ENCODE peak calls at places on chromosomes 3 and 15, in seven cellular contexts. One of them, this sample, is unnamed.

GRCh38 chr3:115615001-115615447 is 8.3 kb upstream of the GAP43 start:
- DNase-seq in PC-3: peak; percentile 53
- DNase-seq in lower lobe of right lung: no peak
- DNase-seq in GM23338: peak; percentile 88
- DNase-seq in psoas muscle: no peak
- DNase-seq in cardiac muscle cell: no peak
- DNase-seq in fibroblast of lung: peak; percentile 80
- DNase-seq in this sample: no peak

GRCh38 chr15:32723171-32723948 is 5.6 kb downstream of the GREM1 start:
- DNase-seq in fibroblast of lung: no peak
- DNase-seq in lower lobe of right lung: no peak
- DNase-seq in GM23338: no peak
- DNase-seq in cardiac muscle cell: no peak
- DNase-seq in PC-3: no peak
- DNase-seq in psoas muscle: no peak
- DNase-seq in this sample: no peak

GRCh38 chr3:150038830-150039229 is 68.1 kb upstream of the PFN2 start:
- DNase-seq in psoas muscle: no peak
- DNase-seq in PC-3: no peak
- DNase-seq in GM23338: peak; percentile 53
- DNase-seq in cardiac muscle cell: no peak
- DNase-seq in fibroblast of lung: no peak
- DNase-seq in lower lobe of right lung: no peak
- DNase-seq in this sample: no peak

GRCh38 chr15:43441316-43441715 is 51.6 kb downstream of the TP53BP1 start:
- DNase-seq in lower lobe of right lung: no peak
- DNase-seq in psoas muscle: no peak
- DNase-seq in fibroblast of lung: peak; percentile 42
- DNase-seq in GM23338: no peak
- DNase-seq in cardiac muscle cell: no peak
- DNase-seq in PC-3: peak; percentile 26
- DNase-seq in this sample: peak; percentile 32

GRCh38 chr3:58209933-58210332 is 839 bp downstream of the DNASE1L3 start:
- DNase-seq in GM23338: no peak
- DNase-seq in psoas muscle: no peak
- DNase-seq in PC-3: no peak
- DNase-seq in lower lobe of right lung: no peak
- DNase-seq in cardiac muscle cell: no peak
- DNase-seq in fibroblast of lung: no peak
- DNase-seq in this sample: no peak

GRCh38 chr3:139588450-139588849 is 48.9 kb upstream of the RBP1 start:
- DNase-seq in psoas muscle: no peak
- DNase-seq in PC-3: peak; percentile 31
- DNase-seq in cardiac muscle cell: peak; percentile 58
- DNase-seq in fibroblast of lung: no peak
- DNase-seq in lower lobe of right lung: no peak
- DNase-seq in GM23338: peak; percentile 86
- DNase-seq in this sample: no peak

GRCh38 chr3:55721716-55722484 is 234.8 kb upstream of the WNT5A start:
- DNase-seq in GM23338: peak; percentile 72
- DNase-seq in cardiac muscle cell: peak; percentile 57
- DNase-seq in fibroblast of lung: peak; percentile 27
- DNase-seq in psoas muscle: peak; percentile 56
- DNase-seq in PC-3: peak; percentile 56
- DNase-seq in lower lobe of right lung: no peak
- DNase-seq in this sample: no peak

GRCh38 chr3:17063591-17063990 is 178.8 kb downstream of the PLCL2 start:
- DNase-seq in GM23338: no peak
- DNase-seq in psoas muscle: no peak
- DNase-seq in fibroblast of lung: no peak
- DNase-seq in PC-3: no peak
- DNase-seq in cardiac muscle cell: no peak
- DNase-seq in lower lobe of right lung: no peak
- DNase-seq in this sample: no peak

GRCh38 chr15:25812073-25812472 is 51.1 kb downstream of the ATP10A start:
- DNase-seq in fibroblast of lung: no peak
- DNase-seq in psoas muscle: no peak
- DNase-seq in GM23338: no peak
- DNase-seq in PC-3: no peak
- DNase-seq in cardiac muscle cell: no peak
- DNase-seq in lower lobe of right lung: no peak
- DNase-seq in this sample: no peak

GRCh38 chr3:39982665-39983357 is 173.4 kb downstream of the MYRIP start:
- DNase-seq in fibroblast of lung: no peak
- DNase-seq in lower lobe of right lung: no peak
- DNase-seq in GM23338: no peak
- DNase-seq in psoas muscle: no peak
- DNase-seq in PC-3: peak; percentile 6
- DNase-seq in cardiac muscle cell: no peak
- DNase-seq in this sample: no peak

GRCh38 chr15:74768771-74769342 is 13.0 kb upstream of the CSK start:
- DNase-seq in GM23338: peak; percentile 81
- DNase-seq in psoas muscle: peak; percentile 78
- DNase-seq in PC-3: peak; percentile 64
- DNase-seq in cardiac muscle cell: peak; percentile 79
- DNase-seq in lower lobe of right lung: peak; percentile 75
- DNase-seq in fibroblast of lung: peak; percentile 29
- DNase-seq in this sample: peak; percentile 92

GRCh38 chr15:48862705-48863104 is 15.2 kb upstream of the EID1 start:
- DNase-seq in psoas muscle: no peak
- DNase-seq in fibroblast of lung: no peak
- DNase-seq in cardiac muscle cell: no peak
- DNase-seq in GM23338: peak; percentile 46
- DNase-seq in PC-3: no peak
- DNase-seq in lower lobe of right lung: no peak
- DNase-seq in this sample: no peak

GRCh38 chr3:126407412-126408044 is 12.8 kb downstream of the CFAP100 start:
- DNase-seq in lower lobe of right lung: no peak
- DNase-seq in fibroblast of lung: no peak
- DNase-seq in GM23338: no peak
- DNase-seq in PC-3: peak; percentile 4
- DNase-seq in cardiac muscle cell: no peak
- DNase-seq in psoas muscle: no peak
- DNase-seq in this sample: no peak

GRCh38 chr3:4588410-4588809 is 95.3 kb downstream of the ITPR1 start:
- DNase-seq in PC-3: peak; percentile 51
- DNase-seq in lower lobe of right lung: no peak
- DNase-seq in GM23338: no peak
- DNase-seq in psoas muscle: no peak
- DNase-seq in fibroblast of lung: peak; percentile 67
- DNase-seq in cardiac muscle cell: no peak
- DNase-seq in this sample: no peak

GRCh38 chr15:50257206-50257735 is 8.3 kb downstream of the HDC start:
- DNase-seq in psoas muscle: no peak
- DNase-seq in PC-3: no peak
- DNase-seq in cardiac muscle cell: no peak
- DNase-seq in lower lobe of right lung: no peak
- DNase-seq in GM23338: no peak
- DNase-seq in fibroblast of lung: no peak
- DNase-seq in this sample: no peak

GRCh38 chr3:112770026-112770626 is 76.5 kb downstream of the CD200R1L start:
- DNase-seq in cardiac muscle cell: no peak
- DNase-seq in PC-3: peak; percentile 69
- DNase-seq in GM23338: peak; percentile 74
- DNase-seq in fibroblast of lung: peak; percentile 89
- DNase-seq in lower lobe of right lung: no peak
- DNase-seq in psoas muscle: peak; percentile 64
- DNase-seq in this sample: peak; percentile 23

GRCh38 chr3:124229407-124229806 is 237.5 kb upstream of the ROPN1 start:
- DNase-seq in lower lobe of right lung: no peak
- DNase-seq in PC-3: no peak
- DNase-seq in GM23338: no peak
- DNase-seq in psoas muscle: no peak
- DNase-seq in fibroblast of lung: peak; percentile 62
- DNase-seq in cardiac muscle cell: no peak
- DNase-seq in this sample: no peak

GRCh38 chr3:192039593-192039992 is 578.6 kb downstream of the PYDC2 start:
- DNase-seq in GM23338: peak; percentile 5
- DNase-seq in PC-3: no peak
- DNase-seq in psoas muscle: no peak
- DNase-seq in fibroblast of lung: no peak
- DNase-seq in cardiac muscle cell: no peak
- DNase-seq in lower lobe of right lung: no peak
- DNase-seq in this sample: no peak

GRCh38 chr3:180523040-180523439 is 78.9 kb upstream of the TTC14 start:
- DNase-seq in psoas muscle: no peak
- DNase-seq in GM23338: no peak
- DNase-seq in cardiac muscle cell: no peak
- DNase-seq in fibroblast of lung: no peak
- DNase-seq in PC-3: no peak
- DNase-seq in lower lobe of right lung: no peak
- DNase-seq in this sample: no peak

GRCh38 chr3:138043266-138044029 is 33.5 kb downstream of the CLDN18 start:
- DNase-seq in GM23338: no peak
- DNase-seq in lower lobe of right lung: no peak
- DNase-seq in psoas muscle: no peak
- DNase-seq in PC-3: peak; percentile 78
- DNase-seq in cardiac muscle cell: peak; percentile 42
- DNase-seq in fibroblast of lung: peak; percentile 91
- DNase-seq in this sample: no peak

DNA sequence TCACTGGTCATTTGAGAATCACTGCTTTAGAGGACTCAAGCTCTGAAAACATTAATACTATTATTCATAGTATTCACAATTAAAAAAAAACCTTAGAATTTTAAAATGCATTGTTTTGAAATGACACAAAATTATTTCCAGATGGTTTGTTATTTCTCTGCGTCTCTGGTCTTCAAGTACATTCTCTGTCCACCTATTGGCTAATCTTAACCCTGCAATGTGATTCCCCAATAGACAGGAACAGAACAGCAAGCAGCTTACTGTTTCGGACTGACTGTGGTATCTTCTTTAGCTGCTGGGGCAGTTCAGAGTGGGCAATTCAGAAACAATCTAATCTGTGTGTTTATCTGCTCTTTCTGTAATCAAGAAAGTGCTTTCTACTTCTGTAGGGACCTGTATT is 71.4 kb downstream of the OTOL1 start:
- DNase-seq in lower lobe of right lung: no peak
- DNase-seq in GM23338: no peak
- DNase-seq in psoas muscle: no peak
- DNase-seq in PC-3: no peak
- DNase-seq in cardiac muscle cell: no peak
- DNase-seq in fibroblast of lung: peak; percentile 59
- DNase-seq in this sample: no peak
- H3K4me3 ChIP-seq in lower lobe of right lung: no peak overlapping the region
- H3K4me3 ChIP-seq in GM23338: no peak overlapping the region
- H3K4me3 ChIP-seq in psoas muscle: no peak overlapping the region
- H3K4me3 ChIP-seq in PC-3: no peak overlapping the region
- H3K4me3 ChIP-seq in cardiac muscle cell: no peak overlapping the region
- H3K4me3 ChIP-seq in fibroblast of lung: no peak overlapping the region
- H3K4me3 ChIP-seq in this sample: no peak overlapping the region

DNA sequence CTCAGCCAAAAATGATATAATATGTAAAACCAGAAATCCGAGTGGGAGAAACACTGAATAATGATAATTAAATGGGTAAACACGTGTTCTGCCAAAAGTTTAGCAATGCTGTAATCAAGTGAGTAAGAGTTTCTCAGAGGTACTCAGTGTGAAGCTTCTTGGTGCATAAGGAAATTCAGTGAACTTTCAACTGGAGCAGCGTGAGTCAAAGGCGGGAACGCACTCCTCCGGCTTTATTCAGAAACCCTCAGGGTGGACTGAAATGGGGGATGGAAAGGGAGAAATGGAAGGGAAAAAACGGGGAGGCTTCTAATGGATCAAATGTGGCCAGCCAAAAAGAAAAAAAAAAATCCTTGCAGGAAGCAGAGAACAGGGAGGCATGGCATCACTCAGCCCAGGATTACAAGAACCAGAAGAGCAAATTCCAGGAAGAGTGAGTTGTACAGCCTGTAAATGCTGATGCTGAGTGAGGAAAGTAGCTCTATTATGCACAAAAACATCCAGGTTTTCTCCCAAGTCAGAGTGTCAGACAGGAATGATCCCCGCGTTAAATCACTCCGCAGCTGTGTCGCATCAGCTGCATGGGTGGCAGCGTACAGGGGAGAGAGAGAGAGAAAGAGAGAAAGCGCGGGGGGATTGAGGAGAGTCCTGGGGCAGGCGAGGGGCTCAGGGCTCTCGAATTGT is 85.3 kb downstream of the ASB7 start:
- DNase-seq in PC-3: peak; percentile 95
- DNase-seq in cardiac muscle cell: no peak
- DNase-seq in fibroblast of lung: peak; percentile 91
- DNase-seq in psoas muscle: peak; percentile 67
- DNase-seq in lower lobe of right lung: no peak
- DNase-seq in GM23338: no peak
- DNase-seq in this sample: no peak
- H3K4me1 ChIP-seq in PC-3: peaks cover 42% of the 10 kb centered on the region
- H3K4me1 ChIP-seq in cardiac muscle cell: no peaks in the 10 kb centered on the region
- H3K4me1 ChIP-seq in fibroblast of lung: peaks cover 6% of the 10 kb centered on the region
- H3K4me1 ChIP-seq in psoas muscle: no peaks in the 10 kb centered on the region
- H3K4me1 ChIP-seq in lower lobe of right lung: peaks cover 3% of the 10 kb centered on the region
- H3K4me1 ChIP-seq in GM23338: no peaks in the 10 kb centered on the region
- H3K4me1 ChIP-seq in this sample: no peaks in the 10 kb centered on the region

GRCh38 chr3:185504636-185505035 is 5.8 kb upstream of the TMEM41A start:
- DNase-seq in lower lobe of right lung: no peak
- DNase-seq in PC-3: peak; percentile 76
- DNase-seq in cardiac muscle cell: no peak
- DNase-seq in fibroblast of lung: no peak
- DNase-seq in psoas muscle: no peak
- DNase-seq in GM23338: no peak
- DNase-seq in this sample: no peak
- H3K4me3 ChIP-seq in lower lobe of right lung: no peak overlapping the region
- H3K4me3 ChIP-seq in PC-3: no peak overlapping the region
- H3K4me3 ChIP-seq in cardiac muscle cell: no peak overlapping the region
- H3K4me3 ChIP-seq in fibroblast of lung: no peak overlapping the region
- H3K4me3 ChIP-seq in psoas muscle: no peak overlapping the region
- H3K4me3 ChIP-seq in GM23338: no peak overlapping the region
- H3K4me3 ChIP-seq in this sample: no peak overlapping the region

DNA sequence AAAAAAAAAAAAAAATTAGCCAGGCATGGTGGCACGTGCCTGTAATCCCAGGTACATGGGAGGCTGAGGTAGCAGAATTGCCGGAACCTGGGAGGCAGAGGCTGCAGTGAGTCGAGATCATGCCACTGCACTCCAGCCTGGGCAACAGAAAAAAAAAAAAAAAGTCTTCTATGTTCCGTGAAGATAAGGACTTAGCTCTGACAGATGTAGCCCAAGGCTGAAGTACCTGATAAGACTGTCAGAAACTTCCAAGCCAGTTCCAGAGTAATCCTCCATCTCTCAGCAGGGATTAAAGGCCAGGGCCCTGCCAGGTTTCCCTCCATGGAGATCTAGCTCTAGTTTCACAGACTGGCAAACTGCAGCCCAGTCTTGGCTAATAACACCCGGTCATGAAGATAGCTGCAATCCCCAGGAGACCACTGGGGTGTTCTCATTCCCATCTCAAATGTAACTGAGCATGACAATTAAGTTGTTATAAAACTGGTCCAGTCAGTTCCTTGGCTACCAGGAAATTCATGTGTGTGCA is 8.5 kb downstream of the CDCP1 start:
- DNase-seq in fibroblast of lung: peak; percentile 34
- DNase-seq in cardiac muscle cell: peak; percentile 35
- DNase-seq in PC-3: peak; percentile 65
- DNase-seq in lower lobe of right lung: no peak
- DNase-seq in psoas muscle: no peak
- DNase-seq in GM23338: peak; percentile 39
- DNase-seq in this sample: no peak
- H3K4me1 ChIP-seq in fibroblast of lung: peaks cover 32% of the 10 kb centered on the region
- H3K4me1 ChIP-seq in cardiac muscle cell: peaks cover 19% of the 10 kb centered on the region
- H3K4me1 ChIP-seq in PC-3: peaks cover 84% of the 10 kb centered on the region
- H3K4me1 ChIP-seq in lower lobe of right lung: peaks cover 29% of the 10 kb centered on the region
- H3K4me1 ChIP-seq in psoas muscle: no peaks in the 10 kb centered on the region
- H3K4me1 ChIP-seq in GM23338: peaks cover 30% of the 10 kb centered on the region
- H3K4me1 ChIP-seq in this sample: peaks cover 2% of the 10 kb centered on the region

GRCh38 chr15:81157195-81157938 is 23.3 kb downstream of the CFAP161 start:
- DNase-seq in GM23338: no peak
- DNase-seq in cardiac muscle cell: no peak
- DNase-seq in fibroblast of lung: no peak
- DNase-seq in psoas muscle: no peak
- DNase-seq in lower lobe of right lung: no peak
- DNase-seq in PC-3: no peak
- DNase-seq in this sample: no peak
- H3K4me3 ChIP-seq in GM23338: no peak overlapping the region
- H3K4me3 ChIP-seq in cardiac muscle cell: no peak overlapping the region
- H3K4me3 ChIP-seq in fibroblast of lung: no peak overlapping the region
- H3K4me3 ChIP-seq in psoas muscle: no peak overlapping the region
- H3K4me3 ChIP-seq in lower lobe of right lung: no peak overlapping the region
- H3K4me3 ChIP-seq in PC-3: no peak overlapping the region
- H3K4me3 ChIP-seq in this sample: no peak overlapping the region